ENCODE peak calls at places on chromosomes 16 and 17, in seven cellular contexts. One of them, this sample, is unnamed.

GRCh38 chr17:61809816-61810392 is 53.4 kb downstream of the BRIP1 start:
- DNase-seq in T-helper 2 cell treated with Interferon-gamma antibody and Interleukin-4, amounts not matched to agents 5 μg/mL and 100 μg/mL, for 36 hours: no peak
- DNase-seq in NCI-H460: peak
- DNase-seq in tibial nerve: no peak
- DNase-seq in CD4-positive, alpha-beta T cell: no peak
- DNase-seq in adipocyte: peak
- DNase-seq in effector memory CD8-positive, alpha-beta T cell: no peak
- DNase-seq in this sample: no peak

GRCh38 chr17:11303773-11304394 is 62.9 kb downstream of the SHISA6 start:
- DNase-seq in T-helper 2 cell treated with Interferon-gamma antibody and Interleukin-4, amounts not matched to agents 5 μg/mL and 100 μg/mL, for 36 hours: no peak
- DNase-seq in NCI-H460: no peak
- DNase-seq in tibial nerve: no peak
- DNase-seq in CD4-positive, alpha-beta T cell: no peak
- DNase-seq in adipocyte: no peak
- DNase-seq in effector memory CD8-positive, alpha-beta T cell: no peak
- DNase-seq in this sample: no peak

GRCh38 chr16:83911290-83911689 is 12.4 kb downstream of the MLYCD start:
- DNase-seq in T-helper 2 cell treated with Interferon-gamma antibody and Interleukin-4, amounts not matched to agents 5 μg/mL and 100 μg/mL, for 36 hours: no peak
- DNase-seq in NCI-H460: no peak
- DNase-seq in tibial nerve: no peak
- DNase-seq in CD4-positive, alpha-beta T cell: no peak
- DNase-seq in adipocyte: no peak
- DNase-seq in effector memory CD8-positive, alpha-beta T cell: no peak
- DNase-seq in this sample: no peak

GRCh38 chr16:67923414-67924127 is 8.1 kb downstream of the CTRL start:
- DNase-seq in T-helper 2 cell treated with Interferon-gamma antibody and Interleukin-4, amounts not matched to agents 5 μg/mL and 100 μg/mL, for 36 hours: no peak
- DNase-seq in NCI-H460: no peak
- DNase-seq in tibial nerve: no peak
- DNase-seq in CD4-positive, alpha-beta T cell: no peak
- DNase-seq in adipocyte: no peak
- DNase-seq in effector memory CD8-positive, alpha-beta T cell: no peak
- DNase-seq in this sample: no peak

GRCh38 chr16:49350265-49351103 is 23.1 kb upstream of the C16orf78 start:
- DNase-seq in T-helper 2 cell treated with Interferon-gamma antibody and Interleukin-4, amounts not matched to agents 5 μg/mL and 100 μg/mL, for 36 hours: peak
- DNase-seq in NCI-H460: peak
- DNase-seq in tibial nerve: peak
- DNase-seq in CD4-positive, alpha-beta T cell: peak
- DNase-seq in adipocyte: peak
- DNase-seq in effector memory CD8-positive, alpha-beta T cell: no peak
- DNase-seq in this sample: no peak

GRCh38 chr16:19882641-19883040 is 2.0 kb downstream of the GPRC5B start:
- DNase-seq in T-helper 2 cell treated with Interferon-gamma antibody and Interleukin-4, amounts not matched to agents 5 μg/mL and 100 μg/mL, for 36 hours: no peak
- DNase-seq in NCI-H460: no peak
- DNase-seq in tibial nerve: no peak
- DNase-seq in CD4-positive, alpha-beta T cell: no peak
- DNase-seq in adipocyte: no peak
- DNase-seq in effector memory CD8-positive, alpha-beta T cell: no peak
- DNase-seq in this sample: no peak

GRCh38 chr16:57118461-57119084 is 26.2 kb downstream of the CPNE2 start:
- DNase-seq in T-helper 2 cell treated with Interferon-gamma antibody and Interleukin-4, amounts not matched to agents 5 μg/mL and 100 μg/mL, for 36 hours: no peak
- DNase-seq in NCI-H460: no peak
- DNase-seq in tibial nerve: no peak
- DNase-seq in CD4-positive, alpha-beta T cell: no peak
- DNase-seq in adipocyte: no peak
- DNase-seq in effector memory CD8-positive, alpha-beta T cell: no peak
- DNase-seq in this sample: no peak

GRCh38 chr17:59372138-59372751 is 40.8 kb downstream of the YPEL2 start:
- DNase-seq in T-helper 2 cell treated with Interferon-gamma antibody and Interleukin-4, amounts not matched to agents 5 μg/mL and 100 μg/mL, for 36 hours: no peak
- DNase-seq in NCI-H460: no peak
- DNase-seq in tibial nerve: peak
- DNase-seq in CD4-positive, alpha-beta T cell: no peak
- DNase-seq in adipocyte: peak
- DNase-seq in effector memory CD8-positive, alpha-beta T cell: no peak
- DNase-seq in this sample: no peak

GRCh38 chr16:56657555-56658430 is at the start of gene MT1F:
- DNase-seq in T-helper 2 cell treated with Interferon-gamma antibody and Interleukin-4, amounts not matched to agents 5 μg/mL and 100 μg/mL, for 36 hours: peak
- DNase-seq in NCI-H460: peak
- DNase-seq in tibial nerve: peak
- DNase-seq in CD4-positive, alpha-beta T cell: peak
- DNase-seq in adipocyte: peak
- DNase-seq in effector memory CD8-positive, alpha-beta T cell: peak
- DNase-seq in this sample: no peak

GRCh38 chr16:11402051-11402744 is 56.9 kb downstream of the RMI2 start:
- DNase-seq in T-helper 2 cell treated with Interferon-gamma antibody and Interleukin-4, amounts not matched to agents 5 μg/mL and 100 μg/mL, for 36 hours: no peak
- DNase-seq in NCI-H460: no peak
- DNase-seq in tibial nerve: no peak
- DNase-seq in CD4-positive, alpha-beta T cell: no peak
- DNase-seq in adipocyte: no peak
- DNase-seq in effector memory CD8-positive, alpha-beta T cell: no peak
- DNase-seq in this sample: no peak